ENCODE peak calls at places on chromosomes 12 and 14, in seven cellular contexts. One of them, this sample, is unnamed.

GRCh38 chr14:96039633-96040311 is 610 bp downstream of the C14orf132 start:
- DNase-seq in NCI-H1436 treated with DMSO at 0.1 percent for 48 hours: no peak
- DNase-seq in cardiac fibroblast: peak; percentile 42
- DNase-seq in uterus: peak; percentile 37
- DNase-seq in A172: peak; percentile 8
- DNase-seq in NCI-H1417: peak; percentile 35
- DNase-seq in type B pancreatic cell: no peak
- DNase-seq in this sample: no peak

GRCh38 chr12:70609739-70610491 is 27.3 kb downstream of the PTPRB start:
- DNase-seq in cardiac fibroblast: peak; percentile 36
- DNase-seq in type B pancreatic cell: peak; percentile 71
- DNase-seq in NCI-H1417: no peak
- DNase-seq in uterus: peak; percentile 19
- DNase-seq in A172: peak; percentile 15
- DNase-seq in NCI-H1436 treated with DMSO at 0.1 percent for 48 hours: no peak
- DNase-seq in this sample: no peak

GRCh38 chr12:119096429-119097202 is 82.1 kb upstream of the HSPB8 start:
- DNase-seq in A172: no peak
- DNase-seq in NCI-H1417: no peak
- DNase-seq in NCI-H1436 treated with DMSO at 0.1 percent for 48 hours: no peak
- DNase-seq in uterus: no peak
- DNase-seq in cardiac fibroblast: no peak
- DNase-seq in type B pancreatic cell: no peak
- DNase-seq in this sample: no peak

GRCh38 chr14:56057071-56057865 is 60.9 kb upstream of the PELI2 start:
- DNase-seq in type B pancreatic cell: no peak
- DNase-seq in NCI-H1417: peak; percentile 98
- DNase-seq in cardiac fibroblast: no peak
- DNase-seq in NCI-H1436 treated with DMSO at 0.1 percent for 48 hours: peak; percentile 79
- DNase-seq in uterus: no peak
- DNase-seq in A172: no peak
- DNase-seq in this sample: no peak

GRCh38 chr12:81208193-81208946 is 130.5 kb downstream of the ACSS3 start:
- DNase-seq in cardiac fibroblast: peak; percentile 11
- DNase-seq in uterus: no peak
- DNase-seq in NCI-H1417: peak; percentile 18
- DNase-seq in A172: peak; percentile 7
- DNase-seq in NCI-H1436 treated with DMSO at 0.1 percent for 48 hours: no peak
- DNase-seq in type B pancreatic cell: no peak
- DNase-seq in this sample: no peak

GRCh38 chr14:74955229-74955999 is at the start of gene PGF:
- DNase-seq in uterus: peak; percentile 78
- DNase-seq in NCI-H1417: peak; percentile 63
- DNase-seq in A172: no peak
- DNase-seq in NCI-H1436 treated with DMSO at 0.1 percent for 48 hours: no peak
- DNase-seq in type B pancreatic cell: no peak
- DNase-seq in cardiac fibroblast: peak; percentile 50
- DNase-seq in this sample: no peak

GRCh38 chr12:118017926-118018325 is 1.4 kb downstream of the RFC5 start:
- DNase-seq in A172: no peak
- DNase-seq in NCI-H1417: no peak
- DNase-seq in type B pancreatic cell: no peak
- DNase-seq in uterus: no peak
- DNase-seq in cardiac fibroblast: no peak
- DNase-seq in NCI-H1436 treated with DMSO at 0.1 percent for 48 hours: no peak
- DNase-seq in this sample: no peak

GRCh38 chr12:62256408-62257079 is 3.7 kb upstream of the USP15 start:
- DNase-seq in A172: no peak
- DNase-seq in type B pancreatic cell: no peak
- DNase-seq in cardiac fibroblast: peak; percentile 55
- DNase-seq in NCI-H1417: no peak
- DNase-seq in uterus: no peak
- DNase-seq in NCI-H1436 treated with DMSO at 0.1 percent for 48 hours: no peak
- DNase-seq in this sample: no peak

GRCh38 chr12:67661311-67662011 is 12.9 kb downstream of the DYRK2 start:
- DNase-seq in NCI-H1417: no peak
- DNase-seq in type B pancreatic cell: no peak
- DNase-seq in uterus: no peak
- DNase-seq in NCI-H1436 treated with DMSO at 0.1 percent for 48 hours: no peak
- DNase-seq in cardiac fibroblast: peak; percentile 38
- DNase-seq in A172: peak; percentile 44
- DNase-seq in this sample: no peak

This sample was measured in vagina.